ENCODE peak calls at places on chromosome 10, in five cellular contexts. D is GM12878, K is HCT116, B is K562, L is HepG2. I is an unnamed sample.

GRCh38 chr10:88923525-88923924 is 29.0 kb downstream of the ACTA2 start:
- DNase-seq in D (no peak), K (no peak), B (no peak), L (no peak), I (no peak)

GRCh38 chr10:132558516-132559413 is 21.2 kb downstream of the INPP5A start:
- DNase-seq in D (no peak), K (no peak), B (no peak), L (no peak), I (no peak)

GRCh38 chr10:101221479-101222246 is 7.6 kb downstream of the LBX1 start:
- DNase-seq in D (no peak), K (no peak), B (no peak), L (no peak), I (peak)

GRCh38 chr10:125002423-125003145 is 60.7 kb downstream of the ZRANB1 start:
- DNase-seq in D (no peak), K (no peak), B (no peak), L (no peak), I (peak)

GRCh38 chr10:3091346-3091787 is 24.0 kb downstream of the PFKP start:
- DNase-seq in D (no peak), K (peak), B (no peak), L (peak), I (no peak)

GRCh38 chr10:22977751-22978150 is 49.9 kb downstream of the ARMC3 start:
- DNase-seq in D (no peak), K (no peak), B (no peak), L (no peak), I (no peak)

GRCh38 chr10:86715836-86716235 is 40.6 kb upstream of the BMPR1A start:
- DNase-seq in D (no peak), K (no peak), B (no peak), L (no peak), I (no peak)

GRCh38 chr10:4532467-4532866 is 293.5 kb upstream of the AKR1E2 start:
- DNase-seq in D (no peak), K (no peak), B (no peak), L (no peak), I (no peak)

GRCh38 chr10:78752708-78753107 is 316.1 kb upstream of the ZMIZ1 start:
- DNase-seq in D (no peak), K (no peak), B (no peak), L (no peak), I (no peak)

GRCh38 chr10:118958984-118959916 is 70.3 kb upstream of the NANOS1 start:
- DNase-seq in D (no peak), K (no peak), B (peak), L (no peak), I (no peak)

GRCh38 chr10:92405006-92405924 is 114.3 kb downstream of the MARCHF5 start:
- DNase-seq in D (no peak), K (no peak), B (no peak), L (no peak), I (no peak)

GRCh38 chr10:35000936-35001335 is 89.2 kb downstream of the CUL2 start:
- DNase-seq in D (no peak), K (no peak), B (no peak), L (no peak), I (no peak)

GRCh38 chr10:35506741-35507140 is 98.4 kb upstream of the GJD4 start:
- DNase-seq in D (no peak), K (no peak), B (no peak), L (no peak), I (no peak)

GRCh38 chr10:12703813-12704212 is 297.7 kb downstream of the CCDC3 start:
- DNase-seq in D (no peak), K (no peak), B (no peak), L (no peak), I (no peak)

GRCh38 chr10:62554632-62555199 is 180.5 kb downstream of the ZNF365 start:
- DNase-seq in D (no peak), K (peak), B (peak), L (peak), I (peak)

GRCh38 chr10:63217120-63217605 is 84.0 kb downstream of the NRBF2 start:
- DNase-seq in D (no peak), K (peak), B (no peak), L (peak), I (peak)

GRCh38 chr10:123855013-123855684 is 36.5 kb downstream of the CPXM2 start:
- DNase-seq in D (no peak), K (no peak), B (no peak), L (no peak), I (no peak)

GRCh38 chr10:124244256-124244877 is 151.0 kb upstream of the CHST15 start:
- DNase-seq in D (no peak), K (no peak), B (no peak), L (no peak), I (no peak)

GRCh38 chr10:47207894-47208469 is 92.0 kb upstream of the GDF10 start:
- DNase-seq in D (no peak), K (no peak), B (no peak), L (no peak), I (no peak)

GRCh38 chr10:74419491-74420466 is 268.8 kb downstream of the ADK start:
- DNase-seq in D (peak), K (peak), B (peak), L (no peak), I (peak)

GRCh38 chr10:8296090-8296741 is 241.7 kb downstream of the GATA3 start:
- DNase-seq in D (no peak), K (no peak), B (no peak), L (no peak), I (no peak)

GRCh38 chr10:8568401-8568800 is 513.9 kb downstream of the GATA3 start:
- DNase-seq in D (no peak), K (no peak), B (no peak), L (no peak), I (no peak)

GRCh38 chr10:109966961-109967738 is 40.6 kb upstream of the ADD3 start:
- DNase-seq in D (no peak), K (no peak), B (no peak), L (peak), I (peak)

GRCh38 chr10:77029684-77030407 is 607.8 kb downstream of the KCNMA1 start:
- DNase-seq in D (no peak), K (no peak), B (no peak), L (no peak), I (no peak)

GRCh38 chr10:118698421-118698820 is 56.3 kb downstream of the CACUL1 start:
- DNase-seq in D (peak), K (peak), B (peak), L (peak), I (peak)

GRCh38 chr10:11270135-11270857 is 252.6 kb downstream of the CELF2 start:
- DNase-seq in D (peak), K (peak), B (peak), L (peak), I (peak)

GRCh38 chr10:78937388-78937787 is 131.4 kb upstream of the ZMIZ1 start:
- DNase-seq in D (no peak), K (no peak), B (no peak), L (no peak), I (no peak)

GRCh38 chr10:109701583-109702215 is 221.6 kb downstream of the XPNPEP1 start:
- DNase-seq in D (no peak), K (no peak), B (no peak), L (no peak), I (no peak)

GRCh38 chr10:86261470-86261869 is 105.1 kb downstream of the GRID1 start:
- DNase-seq in D (no peak), K (no peak), B (no peak), L (no peak), I (no peak)

GRCh38 chr10:127906548-127907377 is at the start of gene PTPRE:
- DNase-seq in D (no peak), K (peak), B (peak), L (no peak), I (peak)

GRCh38 chr10:11439523-11440053 is 171.9 kb downstream of the USP6NL start:
- DNase-seq in D (no peak), K (no peak), B (no peak), L (no peak), I (no peak)

GRCh38 chr10:76433161-76434005 is 1002.0 kb downstream of the LRMDA start:
- DNase-seq in D (no peak), K (no peak), B (no peak), L (peak), I (peak)

GRCh38 chr10:92829042-92829785 is 19.1 kb upstream of the EXOC6 start:
- DNase-seq in D (no peak), K (no peak), B (peak), L (no peak), I (no peak)

GRCh38 chr10:105843786-105844560 is 1202.9 kb downstream of the SORCS3 start:
- DNase-seq in D (peak), K (no peak), B (no peak), L (no peak), I (no peak)

GRCh38 chr10:109784236-109784635 is 139.1 kb downstream of the XPNPEP1 start:
- DNase-seq in D (no peak), K (no peak), B (no peak), L (no peak), I (no peak)

GRCh38 chr10:3919676-3920308 is 134.8 kb upstream of the KLF6 start:
- DNase-seq in D (no peak), K (no peak), B (no peak), L (no peak), I (no peak)

GRCh38 chr10:128065881-128066534 is 60.2 kb downstream of the MKI67 start:
- DNase-seq in D (no peak), K (no peak), B (no peak), L (no peak), I (no peak)

GRCh38 chr10:104113557-104113956 is 8.4 kb upstream of the SFR1 start:
- DNase-seq in D (no peak), K (no peak), B (no peak), L (no peak), I (no peak)

GRCh38 chr10:104104418-104104817 is 17.6 kb upstream of the SFR1 start:
- DNase-seq in D (no peak), K (no peak), B (no peak), L (no peak), I (no peak)

GRCh38 chr10:104104926-104105325 is 17.0 kb upstream of the SFR1 start:
- DNase-seq in D (no peak), K (no peak), B (no peak), L (no peak), I (no peak)

DNA sequence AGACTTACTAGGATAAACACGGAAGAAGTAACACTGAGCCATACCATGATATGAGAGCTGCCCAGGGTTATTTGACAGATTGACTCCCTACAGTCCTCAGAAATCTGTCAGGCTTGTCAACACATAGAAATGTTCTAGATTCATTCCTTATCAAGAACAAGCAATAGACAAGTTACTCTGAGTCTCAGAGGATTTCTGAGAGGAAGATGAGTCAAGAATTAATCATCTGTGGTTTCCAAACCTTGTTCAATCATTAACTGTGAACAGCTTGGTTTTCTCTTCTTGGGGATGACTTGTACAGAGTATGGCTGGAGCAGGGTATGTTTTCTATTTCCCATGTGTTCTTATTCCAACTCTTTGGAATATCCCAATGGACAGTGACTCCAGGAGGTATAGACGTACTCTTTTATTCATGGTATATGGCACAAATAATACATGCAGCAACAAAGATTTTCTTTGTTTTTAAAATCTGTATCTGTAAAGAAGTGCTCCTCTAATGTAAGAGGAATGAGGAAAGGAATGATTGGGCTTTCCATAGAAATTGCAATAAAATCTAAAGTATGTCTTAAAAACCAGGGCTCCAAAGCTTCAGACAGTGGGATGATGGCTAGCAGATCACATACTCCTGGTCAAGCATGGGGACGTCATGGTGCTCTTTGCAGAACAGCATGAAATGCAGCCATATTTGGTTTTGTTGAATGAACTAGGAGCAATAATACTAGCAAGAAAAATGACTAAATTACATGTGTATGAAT is 11.9 kb upstream of the SFR1 start:
- DNase-seq in D (peak), K (peak), B (no peak), L (peak), I (no peak)
- TF ChIP-seq ZBTB33 in D (no peak), K (no peak), B (no peak), L (no peak), I (no peak)

GRCh38 chr10:129971381-129972144 is 7.5 kb upstream of the EBF3 start:
- DNase-seq in D (no peak), K (no peak), B (peak), L (peak), I (peak)

GRCh38 chr10:129972966-129973673 is 9.0 kb upstream of the EBF3 start:
- DNase-seq in D (no peak), K (no peak), B (no peak), L (no peak), I (peak)

GRCh38 chr10:129973674-129974059 is 9.6 kb upstream of the EBF3 start:
- DNase-seq in D (no peak), K (no peak), B (no peak), L (no peak), I (no peak)

GRCh38 chr10:129970404-129971364 is 6.6 kb upstream of the EBF3 start:
- DNase-seq in D (no peak), K (no peak), B (no peak), L (no peak), I (peak)

DNA sequence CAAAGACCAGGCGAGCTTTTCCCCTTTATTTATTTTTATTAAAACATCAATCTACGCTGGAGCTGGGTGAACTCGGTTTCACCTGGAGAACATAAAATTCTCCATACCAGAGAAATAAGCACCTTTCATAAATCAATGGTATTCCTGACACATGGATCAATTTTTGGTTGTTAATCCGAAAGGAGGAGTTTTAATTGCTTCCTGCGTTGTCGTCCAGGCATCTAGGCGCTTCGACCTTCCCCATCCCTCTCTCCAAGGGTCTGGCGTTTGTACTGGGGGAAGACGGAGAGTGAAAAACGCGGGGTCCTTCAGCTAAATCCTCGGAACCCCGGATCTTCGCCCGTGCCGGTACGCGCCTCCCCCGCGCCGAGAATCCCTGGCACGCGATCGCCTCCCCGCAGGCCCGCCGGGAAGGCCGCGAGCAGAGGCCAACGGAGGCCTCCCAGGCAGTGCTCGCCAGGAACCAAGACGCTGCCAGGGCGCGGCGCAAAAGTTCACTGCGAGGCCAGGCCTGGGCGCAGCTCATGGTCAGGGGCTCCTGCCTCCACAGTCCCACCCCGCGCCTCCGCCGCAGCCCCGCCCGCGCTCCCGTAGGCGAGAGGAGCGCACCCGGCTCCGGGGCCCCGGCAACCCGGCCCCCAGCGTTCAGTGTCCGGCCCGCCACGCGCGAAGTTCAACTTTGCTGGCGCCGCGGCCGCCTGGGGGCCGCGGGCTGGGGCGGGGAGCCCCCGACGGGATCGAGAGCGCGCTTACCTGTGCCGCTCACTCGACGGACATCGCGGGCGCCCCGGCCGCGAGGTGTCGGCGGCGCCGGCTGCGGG is 8.3 kb upstream of the EBF3 start:
- DNase-seq in D (no peak), K (no peak), B (no peak), L (no peak), I (peak)
- TF ChIP-seq ZBTB33 in D (no peak), K (no peak), B (no peak), L (no peak), I (no peak)

DNA sequence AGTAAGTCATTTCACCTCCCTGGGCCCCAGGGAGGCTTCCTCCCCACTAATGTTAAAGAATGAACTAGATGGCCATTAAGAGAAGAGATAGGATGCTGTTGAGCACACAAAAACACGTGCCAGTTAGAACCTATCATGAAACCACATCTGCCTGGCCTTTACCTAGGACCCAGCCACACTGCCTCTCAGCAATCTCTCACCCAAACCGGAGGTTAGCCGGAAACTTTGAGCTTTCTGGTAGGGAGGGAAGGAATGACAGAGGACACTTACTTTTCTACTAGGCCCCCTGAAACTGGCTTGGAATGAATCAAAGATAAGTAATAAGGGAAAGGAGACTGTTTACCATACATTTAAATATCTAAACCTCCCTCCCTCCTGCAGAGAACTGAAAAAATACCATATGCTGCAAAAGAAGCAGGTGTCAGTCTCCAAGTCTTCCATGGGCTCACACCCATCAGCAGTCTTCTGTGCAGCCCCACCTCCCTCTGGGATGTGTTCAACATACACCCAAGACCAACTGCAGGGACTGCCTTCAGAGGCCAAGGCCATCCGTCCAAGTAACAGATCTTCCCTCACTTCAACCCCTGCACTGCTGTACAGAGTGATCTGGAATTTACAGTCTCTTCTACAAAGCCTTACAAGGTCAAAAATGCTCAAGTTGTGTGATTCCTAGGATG is 42.6 kb downstream of the SORBS1 start:
- DNase-seq in D (no peak), K (no peak), B (no peak), L (no peak), I (no peak)
- TF ChIP-seq ZBTB33 in D (no peak), K (no peak), B (no peak), L (no peak), I (no peak)

DNA sequence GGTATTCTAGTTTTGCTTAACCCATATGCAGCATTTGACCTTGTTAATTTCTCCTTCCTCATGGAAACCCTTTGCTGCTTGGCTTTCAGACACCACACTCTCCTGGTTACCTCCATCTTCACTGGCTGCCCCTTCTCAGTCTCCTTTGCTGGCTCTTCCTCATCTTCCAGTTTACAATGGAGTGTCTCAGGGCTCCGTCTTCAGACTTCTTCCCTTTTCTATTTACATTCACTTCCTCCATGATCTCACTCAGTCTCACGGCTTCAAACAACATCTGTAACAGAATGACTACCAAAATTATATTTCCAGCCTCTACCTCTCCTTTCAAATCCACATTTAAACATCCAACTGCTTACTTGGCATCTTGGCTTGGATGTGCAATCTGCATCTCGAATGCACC is 140.4 kb downstream of the DKK1 start:
- DNase-seq in D (no peak), K (no peak), B (no peak), L (no peak), I (no peak)
- TF ChIP-seq ZBTB33 in D (no peak), K (no peak), B (no peak), L (no peak), I (no peak)

I was measured in SK-N-SH.